ENCODE peak calls at places on chromosomes 6 and 20, in six cellular contexts. One of them, this sample, is unnamed. For H3K27me3, the result is how much of the 10 kb centered on the place peaks cover.

GRCh38 chr6:30357678-30358339 is 12.9 kb downstream of the RPP21 start:
- DNase-seq in SK-N-SH: peak
- DNase-seq in GM23248: peak
- DNase-seq in PC-3: peak
- DNase-seq in neural progenitor cell: peak
- DNase-seq in HCT116: peak
- DNase-seq in this sample: peak

GRCh38 chr6:84581494-84582259 is 182.7 kb downstream of the TBX18 start:
- DNase-seq in SK-N-SH: no peak
- DNase-seq in GM23248: peak
- DNase-seq in PC-3: no peak
- DNase-seq in neural progenitor cell: no peak
- DNase-seq in HCT116: no peak
- DNase-seq in this sample: peak

GRCh38 chr6:118982256-118982911 is 47.4 kb upstream of the MCM9 start:
- DNase-seq in SK-N-SH: no peak
- DNase-seq in GM23248: no peak
- DNase-seq in PC-3: no peak
- DNase-seq in neural progenitor cell: no peak
- DNase-seq in HCT116: no peak
- DNase-seq in this sample: no peak

GRCh38 chr6:158445426-158446085 is 114.3 kb upstream of the TMEM181 start:
- DNase-seq in SK-N-SH: no peak
- DNase-seq in GM23248: no peak
- DNase-seq in PC-3: no peak
- DNase-seq in neural progenitor cell: no peak
- DNase-seq in HCT116: no peak
- DNase-seq in this sample: no peak

GRCh38 chr20:50022676-50023075 is 39.9 kb downstream of the SNAI1 start:
- DNase-seq in SK-N-SH: no peak
- DNase-seq in GM23248: no peak
- DNase-seq in PC-3: no peak
- DNase-seq in neural progenitor cell: no peak
- DNase-seq in HCT116: no peak
- DNase-seq in this sample: no peak

GRCh38 chr20:31816221-31816620 is 2.9 kb upstream of the MYLK2 start:
- DNase-seq in SK-N-SH: no peak
- DNase-seq in GM23248: no peak
- DNase-seq in PC-3: no peak
- DNase-seq in neural progenitor cell: no peak
- DNase-seq in HCT116: no peak
- DNase-seq in this sample: no peak

GRCh38 chr20:53643031-53643832 is 49.6 kb upstream of the ZNF217 start:
- DNase-seq in SK-N-SH: no peak
- DNase-seq in GM23248: peak
- DNase-seq in PC-3: peak
- DNase-seq in neural progenitor cell: no peak
- DNase-seq in HCT116: peak
- DNase-seq in this sample: peak

GRCh38 chr6:169966312-169967181 is 215.1 kb downstream of the ERMARD start:
- DNase-seq in SK-N-SH: peak
- DNase-seq in GM23248: no peak
- DNase-seq in PC-3: no peak
- DNase-seq in neural progenitor cell: no peak
- DNase-seq in HCT116: no peak
- DNase-seq in this sample: no peak

GRCh38 chr20:32966382-32966781 is 37.9 kb downstream of the SUN5 start:
- DNase-seq in SK-N-SH: peak
- DNase-seq in GM23248: no peak
- DNase-seq in PC-3: no peak
- DNase-seq in neural progenitor cell: no peak
- DNase-seq in HCT116: no peak
- DNase-seq in this sample: no peak

GRCh38 chr6:80608881-80609280 is 502.4 kb downstream of the BCKDHB start:
- DNase-seq in SK-N-SH: no peak
- DNase-seq in GM23248: peak
- DNase-seq in PC-3: no peak
- DNase-seq in neural progenitor cell: no peak
- DNase-seq in HCT116: no peak
- DNase-seq in this sample: no peak

GRCh38 chr20:48489656-48490055 is 338.1 kb downstream of the PREX1 start:
- DNase-seq in SK-N-SH: peak
- DNase-seq in GM23248: no peak
- DNase-seq in PC-3: no peak
- DNase-seq in neural progenitor cell: peak
- DNase-seq in HCT116: no peak
- DNase-seq in this sample: no peak

GRCh38 chr6:112173401-112173800 is 81.0 kb downstream of the LAMA4 start:
- DNase-seq in SK-N-SH: no peak
- DNase-seq in GM23248: no peak
- DNase-seq in PC-3: no peak
- DNase-seq in neural progenitor cell: no peak
- DNase-seq in HCT116: no peak
- DNase-seq in this sample: no peak

GRCh38 chr6:492816-493414 is 101.4 kb downstream of the IRF4 start:
- DNase-seq in SK-N-SH: no peak
- DNase-seq in GM23248: no peak
- DNase-seq in PC-3: no peak
- DNase-seq in neural progenitor cell: no peak
- DNase-seq in HCT116: no peak
- DNase-seq in this sample: no peak

GRCh38 chr6:492178-492577 is 100.6 kb downstream of the IRF4 start:
- DNase-seq in SK-N-SH: no peak
- DNase-seq in GM23248: no peak
- DNase-seq in PC-3: no peak
- DNase-seq in neural progenitor cell: no peak
- DNase-seq in HCT116: no peak
- DNase-seq in this sample: no peak

GRCh38 chr6:489762-490161 is 98.2 kb downstream of the IRF4 start:
- DNase-seq in SK-N-SH: no peak
- DNase-seq in GM23248: no peak
- DNase-seq in PC-3: no peak
- DNase-seq in neural progenitor cell: no peak
- DNase-seq in HCT116: no peak
- DNase-seq in this sample: no peak

GRCh38 chr6:490251-491037 is 98.9 kb downstream of the IRF4 start:
- DNase-seq in SK-N-SH: no peak
- DNase-seq in GM23248: no peak
- DNase-seq in PC-3: no peak
- DNase-seq in neural progenitor cell: no peak
- DNase-seq in HCT116: no peak
- DNase-seq in this sample: no peak

DNA sequence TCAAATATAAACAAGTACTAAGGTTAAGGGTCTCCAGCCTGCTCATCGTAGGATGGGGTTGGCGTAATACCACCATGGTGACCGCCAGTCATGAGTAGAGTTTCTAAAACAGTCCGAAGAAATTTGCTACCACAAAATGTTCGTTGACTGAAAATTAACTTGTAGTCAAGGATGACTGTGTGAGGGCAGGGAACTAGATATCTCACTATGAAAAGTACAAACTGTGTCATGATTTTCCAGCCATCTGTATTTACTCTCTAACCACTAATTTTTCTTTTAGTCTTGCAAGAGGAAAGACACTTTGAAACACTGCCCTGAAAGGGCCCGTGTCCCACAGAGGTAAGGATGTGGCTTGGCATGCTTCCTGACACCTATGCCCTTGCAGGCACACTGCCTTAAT is 99.7 kb downstream of the IRF4 start:
- DNase-seq in SK-N-SH: no peak
- DNase-seq in GM23248: no peak
- DNase-seq in PC-3: no peak
- DNase-seq in neural progenitor cell: no peak
- DNase-seq in HCT116: no peak
- DNase-seq in this sample: no peak
- H3K9ac ChIP-seq in SK-N-SH: no peak
- H3K9ac ChIP-seq in GM23248: no peak
- H3K9ac ChIP-seq in PC-3: no peak
- H3K9ac ChIP-seq in neural progenitor cell: no peak
- H3K9ac ChIP-seq in HCT116: no peak
- H3K9ac ChIP-seq in this sample: no peak

GRCh38 chr20:38602185-38602581 is 574 bp downstream of the ARHGAP40 start:
- DNase-seq in SK-N-SH: no peak
- DNase-seq in GM23248: no peak
- DNase-seq in PC-3: no peak
- DNase-seq in neural progenitor cell: no peak
- DNase-seq in HCT116: no peak
- DNase-seq in this sample: no peak
- H3K27me3 ChIP-seq in SK-N-SH: under half
- H3K27me3 ChIP-seq in GM23248: half or more
- H3K27me3 ChIP-seq in PC-3: under half
- H3K27me3 ChIP-seq in neural progenitor cell: under half
- H3K27me3 ChIP-seq in HCT116: under half
- H3K27me3 ChIP-seq in this sample: under half

GRCh38 chr6:38350882-38351281 is 288.8 kb downstream of the BTBD9 start:
- DNase-seq in SK-N-SH: no peak
- DNase-seq in GM23248: peak
- DNase-seq in PC-3: no peak
- DNase-seq in neural progenitor cell: peak
- DNase-seq in HCT116: no peak
- DNase-seq in this sample: no peak

GRCh38 chr6:38353310-38354032 is 286.3 kb downstream of the BTBD9 start:
- DNase-seq in SK-N-SH: no peak
- DNase-seq in GM23248: no peak
- DNase-seq in PC-3: no peak
- DNase-seq in neural progenitor cell: no peak
- DNase-seq in HCT116: no peak
- DNase-seq in this sample: no peak

GRCh38 chr6:38354033-38354373 is 285.7 kb downstream of the BTBD9 start:
- DNase-seq in SK-N-SH: no peak
- DNase-seq in GM23248: no peak
- DNase-seq in PC-3: no peak
- DNase-seq in neural progenitor cell: no peak
- DNase-seq in HCT116: no peak
- DNase-seq in this sample: no peak

GRCh38 chr6:38354905-38355304 is 284.8 kb downstream of the BTBD9 start:
- DNase-seq in SK-N-SH: no peak
- DNase-seq in GM23248: no peak
- DNase-seq in PC-3: no peak
- DNase-seq in neural progenitor cell: no peak
- DNase-seq in HCT116: no peak
- DNase-seq in this sample: no peak

GRCh38 chr6:38352636-38353035 is 287.1 kb downstream of the BTBD9 start:
- DNase-seq in SK-N-SH: no peak
- DNase-seq in GM23248: peak
- DNase-seq in PC-3: no peak
- DNase-seq in neural progenitor cell: no peak
- DNase-seq in HCT116: no peak
- DNase-seq in this sample: no peak
- TF ChIP-seq EZH2phosphoT487 in SK-N-SH: no peak
- TF ChIP-seq EZH2phosphoT487 in GM23248: no peak
- TF ChIP-seq EZH2phosphoT487 in PC-3: no peak
- TF ChIP-seq EZH2phosphoT487 in neural progenitor cell: no peak
- TF ChIP-seq EZH2phosphoT487 in HCT116: no peak
- TF ChIP-seq EZH2phosphoT487 in this sample: no peak

GRCh38 chr20:17569616-17570346 is at the start of gene DSTN:
- DNase-seq in SK-N-SH: peak
- DNase-seq in GM23248: peak
- DNase-seq in PC-3: peak
- DNase-seq in neural progenitor cell: peak
- DNase-seq in HCT116: peak
- DNase-seq in this sample: peak

GRCh38 chr20:17570347-17571152 is 675 bp downstream of the DSTN start:
- DNase-seq in SK-N-SH: peak
- DNase-seq in GM23248: peak
- DNase-seq in PC-3: peak
- DNase-seq in neural progenitor cell: peak
- DNase-seq in HCT116: peak
- DNase-seq in this sample: peak

GRCh38 chr20:17571153-17571527 is 1.3 kb downstream of the DSTN start:
- DNase-seq in SK-N-SH: no peak
- DNase-seq in GM23248: peak
- DNase-seq in PC-3: no peak
- DNase-seq in neural progenitor cell: no peak
- DNase-seq in HCT116: no peak
- DNase-seq in this sample: peak

GRCh38 chr20:17573493-17573892 is 3.6 kb downstream of the DSTN start:
- DNase-seq in SK-N-SH: no peak
- DNase-seq in GM23248: no peak
- DNase-seq in PC-3: no peak
- DNase-seq in neural progenitor cell: no peak
- DNase-seq in HCT116: no peak
- DNase-seq in this sample: no peak

GRCh38 chr20:17571967-17572638 is 2.2 kb downstream of the DSTN start:
- DNase-seq in SK-N-SH: no peak
- DNase-seq in GM23248: no peak
- DNase-seq in PC-3: peak
- DNase-seq in neural progenitor cell: no peak
- DNase-seq in HCT116: no peak
- DNase-seq in this sample: peak
- H3K9ac ChIP-seq in SK-N-SH: peak
- H3K9ac ChIP-seq in GM23248: peak
- H3K9ac ChIP-seq in PC-3: peak
- H3K9ac ChIP-seq in neural progenitor cell: no peak
- H3K9ac ChIP-seq in HCT116: peak
- H3K9ac ChIP-seq in this sample: no peak

GRCh38 chr20:46446851-46447250 is 40.4 kb upstream of the ELMO2 start:
- DNase-seq in SK-N-SH: no peak
- DNase-seq in GM23248: no peak
- DNase-seq in PC-3: no peak
- DNase-seq in neural progenitor cell: no peak
- DNase-seq in HCT116: no peak
- DNase-seq in this sample: peak
- H3K27me3 ChIP-seq in SK-N-SH: under half
- H3K27me3 ChIP-seq in GM23248: under half
- H3K27me3 ChIP-seq in PC-3: half or more
- H3K27me3 ChIP-seq in neural progenitor cell: under half
- H3K27me3 ChIP-seq in HCT116: under half
- H3K27me3 ChIP-seq in this sample: under half

GRCh38 chr20:62143118-62143975 is at the start of the genes PSMA7 and SS18L1:
- DNase-seq in SK-N-SH: peak
- DNase-seq in GM23248: peak
- DNase-seq in PC-3: peak
- DNase-seq in neural progenitor cell: peak
- DNase-seq in HCT116: peak
- DNase-seq in this sample: peak
- TF ChIP-seq EZH2phosphoT487 in SK-N-SH: no peak
- TF ChIP-seq EZH2phosphoT487 in GM23248: no peak
- TF ChIP-seq EZH2phosphoT487 in PC-3: peak
- TF ChIP-seq EZH2phosphoT487 in neural progenitor cell: no peak
- TF ChIP-seq EZH2phosphoT487 in HCT116: no peak
- TF ChIP-seq EZH2phosphoT487 in this sample: no peak

GRCh38 chr6:2221724-2222274 is 23.6 kb downstream of the GMDS start:
- DNase-seq in SK-N-SH: no peak
- DNase-seq in GM23248: no peak
- DNase-seq in PC-3: no peak
- DNase-seq in neural progenitor cell: no peak
- DNase-seq in HCT116: no peak
- DNase-seq in this sample: peak
- H3K9ac ChIP-seq in SK-N-SH: no peak
- H3K9ac ChIP-seq in GM23248: peak
- H3K9ac ChIP-seq in PC-3: no peak
- H3K9ac ChIP-seq in neural progenitor cell: no peak
- H3K9ac ChIP-seq in HCT116: no peak
- H3K9ac ChIP-seq in this sample: peak

GRCh38 chr20:957544-957943 is 41.4 kb upstream of the ANGPT4 start:
- DNase-seq in SK-N-SH: no peak
- DNase-seq in GM23248: peak
- DNase-seq in PC-3: peak
- DNase-seq in neural progenitor cell: peak
- DNase-seq in HCT116: no peak
- DNase-seq in this sample: no peak
- H3K27me3 ChIP-seq in SK-N-SH: under half
- H3K27me3 ChIP-seq in GM23248: under half
- H3K27me3 ChIP-seq in PC-3: under half
- H3K27me3 ChIP-seq in neural progenitor cell: under half
- H3K27me3 ChIP-seq in HCT116: under half
- H3K27me3 ChIP-seq in this sample: under half

GRCh38 chr6:131982740-131983259 is 31.6 kb upstream of the CCN2 start:
- DNase-seq in SK-N-SH: no peak
- DNase-seq in GM23248: peak
- DNase-seq in PC-3: peak
- DNase-seq in neural progenitor cell: no peak
- DNase-seq in HCT116: no peak
- DNase-seq in this sample: no peak
- TF ChIP-seq EZH2phosphoT487 in SK-N-SH: no peak
- TF ChIP-seq EZH2phosphoT487 in GM23248: no peak
- TF ChIP-seq EZH2phosphoT487 in PC-3: no peak
- TF ChIP-seq EZH2phosphoT487 in neural progenitor cell: no peak
- TF ChIP-seq EZH2phosphoT487 in HCT116: no peak
- TF ChIP-seq EZH2phosphoT487 in this sample: no peak

This sample was measured in MM.1S.